ENCODE peak calls at places on chromosomes 13 and 19, in ten cellular contexts. F is dorsolateral prefrontal cortex; H is ovary; S is IMR-90; K is CD8-positive, alpha-beta memory T cell; C is tibial artery; D is right cardiac atrium; W is heart left ventricle; Z is GM23338; U is body of pancreas. N is an unnamed sample.

GRCh38 chr13:109877809-109878208 is 91.4 kb upstream of the IRS2 start:
- DNase-seq in F (no peak), H (no peak), S (no peak), K (no peak), C (no peak), D (no peak), W (no peak), Z (no peak), U (no peak), N (no peak)

GRCh38 chr13:51071493-51071892 is 39.6 kb downstream of the C13orf42 start:
- DNase-seq in F (no peak), H (no peak), S (no peak), K (no peak), C (no peak), D (no peak), W (no peak), Z (peak; percentile 31), U (no peak), N (no peak)

GRCh38 chr13:27194895-27195764 is 23.5 kb upstream of the USP12 start:
- DNase-seq in F (no peak), H (no peak), S (peak; percentile 95), K (no peak), C (no peak), D (no peak), W (no peak), Z (peak; percentile 45), U (no peak), N (no peak)

GRCh38 chr19:35545855-35546381 is 492 bp downstream of the TMEM147 start:
- DNase-seq in F (no peak), H (peak; percentile 26), S (no peak), K (peak; percentile 64), C (no peak), D (peak; percentile 79), W (no peak), Z (peak; percentile 63), U (peak; percentile 49), N (no peak)

GRCh38 chr13:40665061-40665753 is 1.2 kb downstream of the FOXO1 start:
- DNase-seq in F (peak; percentile 46), H (peak; percentile 39), S (no peak), K (no peak), C (peak; percentile 73), D (peak; percentile 78), W (peak; percentile 70), Z (peak; percentile 47), U (peak; percentile 50), N (no peak)

GRCh38 chr13:113656831-113657671 is 947 bp downstream of the ATP4B start:
- DNase-seq in F (peak; percentile 25), H (peak; percentile 6), S (no peak), K (no peak), C (peak; percentile 54), D (peak; percentile 42), W (no peak), Z (no peak), U (no peak), N (no peak)

GRCh38 chr19:19670070-19670551 is 1.5 kb downstream of the ZNF101 start:
- DNase-seq in F (peak; percentile 12), H (no peak), S (no peak), K (no peak), C (no peak), D (no peak), W (no peak), Z (peak; percentile 88), U (no peak), N (no peak)

GRCh38 chr13:95480131-95480545 is 72.4 kb upstream of the CLDN10 start:
- DNase-seq in F (no peak), H (no peak), S (no peak), K (no peak), C (peak; percentile 71), D (peak; percentile 74), W (no peak), Z (no peak), U (no peak), N (no peak)

GRCh38 chr19:1216756-1217155 is 11.2 kb downstream of the STK11 start:
- DNase-seq in F (no peak), H (no peak), S (no peak), K (no peak), C (no peak), D (no peak), W (no peak), Z (no peak), U (no peak), N (no peak)

GRCh38 chr13:46382224-46382623 is 4.8 kb downstream of the RUBCNL start:
- DNase-seq in F (no peak), H (no peak), S (no peak), K (no peak), C (no peak), D (no peak), W (no peak), Z (no peak), U (no peak), N (no peak)

GRCh38 chr19:8231073-8231604 is 22.0 kb downstream of the CERS4 start:
- DNase-seq in F (no peak), H (no peak), S (no peak), K (no peak), C (no peak), D (no peak), W (no peak), Z (no peak), U (no peak), N (no peak)

GRCh38 chr13:49220856-49221614 is 897 bp downstream of the MLNR start:
- DNase-seq in F (no peak), H (no peak), S (peak; percentile 12), K (no peak), C (no peak), D (peak; percentile 56), W (no peak), Z (peak; percentile 57), U (no peak), N (peak; percentile 26)

GRCh38 chr13:79560954-79561353 is 80.0 kb downstream of the NDFIP2 start:
- DNase-seq in F (no peak), H (no peak), S (no peak), K (no peak), C (no peak), D (no peak), W (no peak), Z (no peak), U (no peak), N (no peak)

GRCh38 chr19:2276429-2276989 is 5.5 kb downstream of the PEAK3 start:
- DNase-seq in F (no peak), H (no peak), S (no peak), K (no peak), C (no peak), D (no peak), W (no peak), Z (no peak), U (no peak), N (no peak)

GRCh38 chr19:2275588-2276428 is 6.2 kb downstream of the PEAK3 start:
- DNase-seq in F (no peak), H (peak; percentile 66), S (no peak), K (no peak), C (no peak), D (peak; percentile 86), W (peak; percentile 64), Z (peak; percentile 44), U (no peak), N (no peak)

GRCh38 chr19:2273356-2274184 is 8.4 kb downstream of the PEAK3 start:
- DNase-seq in F (no peak), H (peak; percentile 65), S (peak; percentile 52), K (peak; percentile 78), C (peak; percentile 81), D (peak; percentile 93), W (peak; percentile 90), Z (peak; percentile 96), U (peak; percentile 81), N (peak; percentile 72)

GRCh38 chr19:2274937-2275535 is 6.9 kb downstream of the PEAK3 start:
- DNase-seq in F (peak; percentile 84), H (peak; percentile 55), S (peak; percentile 64), K (peak; percentile 53), C (no peak), D (peak; percentile 82), W (peak; percentile 78), Z (peak; percentile 87), U (peak; percentile 62), N (peak; percentile 77)

DNA sequence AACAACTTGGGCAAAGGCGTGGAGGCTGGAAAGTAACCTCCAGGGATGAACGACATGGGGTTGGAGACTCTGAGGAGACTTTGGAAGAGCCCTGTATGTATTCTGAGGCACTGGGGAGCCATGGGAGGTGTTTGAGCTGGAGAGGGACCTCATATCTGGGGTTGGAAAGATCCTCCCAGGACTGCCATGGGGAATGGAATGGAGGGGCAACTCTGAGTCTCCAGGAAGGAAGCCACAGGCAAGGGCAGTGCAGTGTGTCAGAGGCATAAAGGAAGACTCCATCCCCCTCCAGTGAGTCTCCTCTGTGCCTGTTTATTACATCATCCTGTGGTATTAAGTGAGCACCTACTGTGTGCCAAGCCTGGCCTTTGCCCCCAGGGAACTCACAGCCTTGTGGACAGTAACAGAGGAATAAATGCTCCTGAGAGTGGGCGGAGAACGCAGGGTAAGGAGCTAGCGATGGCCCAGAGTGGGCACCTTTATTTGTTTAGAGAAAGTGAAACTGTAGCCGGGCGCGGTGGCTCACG is 7.7 kb downstream of the PEAK3 start:
- DNase-seq in F (no peak), H (no peak), S (no peak), K (no peak), C (no peak), D (peak; percentile 62), W (no peak), Z (no peak), U (no peak), N (no peak)
- H3K4me3 ChIP-seq in F (no peak overlapping the region), H (no peak overlapping the region), S (no peak overlapping the region), K (no peak overlapping the region), C (peak overlapping the region; percentile 10), D (no peak overlapping the region), W (no peak overlapping the region), Z (no peak overlapping the region), U (no peak overlapping the region), N (no peak overlapping the region)

DNA sequence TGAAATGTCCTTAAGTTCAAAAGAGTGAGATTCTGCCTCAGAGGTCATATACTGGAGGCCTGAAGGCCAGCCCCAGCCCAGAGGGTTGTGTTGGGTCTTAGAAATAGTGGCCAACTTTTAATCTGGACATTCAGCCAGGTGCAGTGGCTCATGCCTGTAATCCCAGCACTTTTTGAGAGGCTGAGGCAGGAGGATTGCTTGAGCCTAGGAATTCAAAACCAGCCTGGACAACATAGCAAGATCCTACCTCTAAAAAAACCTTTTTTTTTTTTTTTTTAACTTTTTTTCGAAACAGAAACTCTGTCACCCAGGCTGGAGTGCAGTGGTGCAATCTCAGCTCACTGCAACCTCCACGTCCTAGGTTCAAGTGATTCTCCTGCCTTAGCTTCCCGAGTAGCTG is 15.5 kb downstream of the DPF1 start:
- DNase-seq in F (no peak), H (no peak), S (no peak), K (no peak), C (no peak), D (no peak), W (no peak), Z (no peak), U (no peak), N (no peak)
- H3K27ac ChIP-seq in F (peak overlapping the region; percentile 92), H (no peak overlapping the region), S (no peak overlapping the region), K (no peak overlapping the region), C (no peak overlapping the region), D (no peak overlapping the region), W (peak overlapping the region; percentile 92), Z (peak overlapping the region; percentile 85), U (no peak overlapping the region), N (no peak overlapping the region)

GRCh38 chr19:51166846-51167490 is 24.9 kb downstream of the SIGLEC7 start:
- DNase-seq in F (no peak), H (no peak), S (no peak), K (peak; percentile 29), C (no peak), D (no peak), W (no peak), Z (no peak), U (no peak), N (no peak)
- H3K4me3 ChIP-seq in F (no peak overlapping the region), H (no peak overlapping the region), S (no peak overlapping the region), K (no peak overlapping the region), C (no peak overlapping the region), D (no peak overlapping the region), W (no peak overlapping the region), Z (no peak overlapping the region), U (no peak overlapping the region), N (no peak overlapping the region)

GRCh38 chr19:17078038-17078919 is 2.7 kb downstream of the MYO9B start:
- DNase-seq in F (no peak), H (no peak), S (no peak), K (no peak), C (no peak), D (peak; percentile 51), W (no peak), Z (no peak), U (no peak), N (no peak)
- H3K27ac ChIP-seq in F (peak overlapping the region; percentile 90), H (no peak overlapping the region), S (peak overlapping the region; percentile 99), K (no peak overlapping the region), C (peak overlapping the region; percentile 91), D (no peak overlapping the region), W (no peak overlapping the region), Z (peak overlapping the region; percentile 26), U (no peak overlapping the region), N (peak overlapping the region; percentile 95)

N was measured in right atrium auricular region.